ENCODE peak calls at places on chromosomes 2 and 18, in eight cellular contexts. Y, T, A, E, B, D, G and Q are unnamed samples.

GRCh38 chr2:127950264-127950663 is 64.5 kb upstream of the AMMECR1L start:
- DNase-seq in E (no peak), B (no peak), A (no peak), T (no peak), D (no peak), G (no peak), Y (no peak), Q (no peak)

GRCh38 chr2:75634945-75635344 is 11.6 kb upstream of the MRPL19 start:
- DNase-seq in B (no peak), Y (no peak), D (no peak), G (no peak), E (no peak), A (no peak), T (no peak), Q (no peak)

GRCh38 chr2:226835420-226835795 is 446 bp upstream of the RHBDD1 start:
- DNase-seq in D (peak; percentile 29), B (no peak), Y (no peak), G (peak; percentile 71), T (no peak), E (no peak), A (no peak), Q (peak; percentile 80)

GRCh38 chr2:222751821-222752719 is 80.6 kb downstream of the MOGAT1 start:
- DNase-seq in B (no peak), T (no peak), G (no peak), Y (no peak), E (no peak), A (no peak), D (no peak), Q (no peak)

GRCh38 chr2:26724004-26724750 is 31.7 kb downstream of the KCNK3 start:
- DNase-seq in G (peak; percentile 90), Y (no peak), B (peak; percentile 81), T (no peak), E (peak; percentile 85), A (peak; percentile 92), D (peak; percentile 80), Q (peak; percentile 22)

GRCh38 chr2:69026026-69026425 is 13.0 kb downstream of the ANTXR1 start:
- DNase-seq in Y (no peak), D (peak; percentile 46), B (no peak), A (no peak), T (no peak), E (no peak), G (no peak), Q (no peak)

GRCh38 chr2:201933792-201934229 is 99.8 kb upstream of the FZD7 start:
- DNase-seq in A (no peak), G (no peak), B (peak; percentile 65), T (no peak), E (no peak), Y (no peak), D (no peak), Q (no peak)

GRCh38 chr2:69180227-69180626 is 167.2 kb downstream of the ANTXR1 start:
- DNase-seq in A (no peak), E (no peak), Y (no peak), D (no peak), G (no peak), B (no peak), T (no peak), Q (no peak)

DNA sequence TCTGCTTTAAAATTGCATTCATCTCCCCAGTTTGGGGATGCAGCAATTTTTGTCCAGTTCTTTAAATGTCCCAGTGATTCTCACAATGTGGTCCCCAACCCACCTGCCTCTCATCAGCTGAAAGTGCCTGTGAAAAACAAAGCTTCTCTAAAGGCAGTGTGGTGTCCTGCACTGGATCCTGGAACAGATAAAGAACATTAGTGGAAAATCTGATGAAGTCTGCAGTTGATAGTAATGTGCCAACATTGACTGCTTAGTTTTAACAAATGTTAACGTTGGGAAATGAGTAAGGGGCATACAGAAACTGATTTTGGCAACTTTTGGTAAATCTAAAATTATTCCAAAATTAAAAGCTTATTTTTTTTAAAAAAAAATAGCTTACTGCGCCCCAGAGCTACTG is 9.3 kb downstream of the FZD5 start:
- DNase-seq in E (no peak), T (no peak), G (no peak), D (no peak), Y (no peak), B (no peak), A (no peak), Q (no peak)
- H3K27ac ChIP-seq in E (no peak overlapping the region), T (no peak overlapping the region), G (no peak overlapping the region), D (no peak overlapping the region), Y (no peak overlapping the region), B (no peak overlapping the region), A (no peak overlapping the region), Q (no peak overlapping the region)

DNA sequence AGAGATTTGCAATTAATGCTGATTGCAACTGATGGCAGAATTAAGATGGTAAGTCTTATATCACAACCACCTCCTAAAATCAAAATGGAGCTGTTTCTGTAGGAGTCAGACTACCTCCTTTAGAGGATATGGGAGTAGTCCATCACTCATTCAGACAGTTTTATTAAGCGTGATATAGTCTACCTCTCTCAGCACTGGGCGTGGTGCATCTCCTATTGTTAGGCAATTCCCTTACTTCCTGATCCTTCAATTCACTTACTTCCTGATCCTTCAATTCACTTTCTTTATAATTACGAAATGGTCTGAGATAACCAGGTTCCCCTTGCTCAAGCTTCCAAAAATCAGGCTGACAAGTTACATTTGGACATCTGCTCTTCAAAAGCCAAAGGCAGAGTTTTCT is 31.9 kb downstream of the ATP8B1 start:
- DNase-seq in T (no peak), A (no peak), G (no peak), B (no peak), E (no peak), Y (no peak), D (no peak), Q (no peak)
- H3K27ac ChIP-seq in T (no peak overlapping the region), A (peak overlapping the region; percentile 16), G (no peak overlapping the region), B (peak overlapping the region; percentile 66), E (peak overlapping the region; percentile 3), Y (peak overlapping the region; percentile 81), D (no peak overlapping the region), Q (no peak overlapping the region)

GRCh38 chr2:33484042-33484621 is 7.7 kb downstream of the RASGRP3 start:
- DNase-seq in A (no peak), B (no peak), Y (no peak), D (peak; percentile 32), T (no peak), E (no peak), G (no peak), Q (no peak)
- H3K27ac ChIP-seq in A (peak overlapping the region; percentile 32), B (peak overlapping the region; percentile 96), Y (no peak overlapping the region), D (no peak overlapping the region), T (no peak overlapping the region), E (no peak overlapping the region), G (no peak overlapping the region), Q (no peak overlapping the region)

GRCh38 chr2:235295831-235296230 is 198.0 kb upstream of the AGAP1 start:
- DNase-seq in Y (no peak), E (no peak), T (no peak), B (no peak), G (no peak), D (no peak), A (no peak), Q (no peak)

GRCh38 chr2:235287369-235287722 is 206.5 kb upstream of the AGAP1 start:
- DNase-seq in B (no peak), A (no peak), G (no peak), T (no peak), Y (no peak), E (no peak), D (peak; percentile 10), Q (peak; percentile 31)

GRCh38 chr2:235291464-235291863 is 202.4 kb upstream of the AGAP1 start:
- DNase-seq in D (no peak), T (no peak), E (no peak), B (no peak), G (no peak), Y (no peak), A (no peak), Q (no peak)

DNA sequence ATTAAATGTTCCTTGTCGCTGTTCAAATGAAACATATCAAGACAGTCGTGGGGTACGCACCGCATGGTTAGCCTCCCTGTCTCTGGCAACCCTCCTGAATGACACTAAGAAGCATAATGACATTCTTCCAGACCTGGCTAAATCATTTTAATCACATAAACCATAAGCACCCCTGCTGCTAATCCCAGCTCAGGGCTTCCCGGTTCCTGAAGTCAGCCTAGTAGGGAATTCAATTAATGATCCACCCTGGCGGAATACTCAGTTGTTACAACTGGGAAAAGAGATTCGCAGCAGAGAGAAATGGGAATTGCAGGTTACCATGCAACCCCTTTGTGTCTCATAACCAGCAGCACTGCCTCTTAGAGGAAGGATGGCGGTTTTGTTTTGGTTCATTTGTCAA is 200.8 kb upstream of the AGAP1 start:
- DNase-seq in A (no peak), T (no peak), D (no peak), Y (no peak), B (no peak), E (no peak), G (no peak), Q (no peak)
- H3K27ac ChIP-seq in A (no peak overlapping the region), T (no peak overlapping the region), D (no peak overlapping the region), Y (no peak overlapping the region), B (no peak overlapping the region), E (no peak overlapping the region), G (no peak overlapping the region), Q (no peak overlapping the region)

GRCh38 chr18:12372406-12372805 is 4.6 kb downstream of the AFG3L2 start:
- DNase-seq in G (no peak), Y (no peak), T (no peak), D (no peak), E (no peak), B (no peak), A (no peak), Q (no peak)

GRCh38 chr18:12371590-12371989 is 5.4 kb downstream of the AFG3L2 start:
- DNase-seq in Y (no peak), T (no peak), G (no peak), E (no peak), D (no peak), A (no peak), B (no peak), Q (no peak)

GRCh38 chr18:12374398-12374797 is 2.6 kb downstream of the AFG3L2 start:
- DNase-seq in G (no peak), T (no peak), B (no peak), D (no peak), Y (no peak), A (no peak), E (no peak), Q (no peak)

GRCh38 chr18:12373771-12374116 is 3.3 kb downstream of the AFG3L2 start:
- DNase-seq in D (no peak), B (no peak), A (no peak), E (no peak), G (no peak), Y (no peak), T (no peak), Q (no peak)

DNA sequence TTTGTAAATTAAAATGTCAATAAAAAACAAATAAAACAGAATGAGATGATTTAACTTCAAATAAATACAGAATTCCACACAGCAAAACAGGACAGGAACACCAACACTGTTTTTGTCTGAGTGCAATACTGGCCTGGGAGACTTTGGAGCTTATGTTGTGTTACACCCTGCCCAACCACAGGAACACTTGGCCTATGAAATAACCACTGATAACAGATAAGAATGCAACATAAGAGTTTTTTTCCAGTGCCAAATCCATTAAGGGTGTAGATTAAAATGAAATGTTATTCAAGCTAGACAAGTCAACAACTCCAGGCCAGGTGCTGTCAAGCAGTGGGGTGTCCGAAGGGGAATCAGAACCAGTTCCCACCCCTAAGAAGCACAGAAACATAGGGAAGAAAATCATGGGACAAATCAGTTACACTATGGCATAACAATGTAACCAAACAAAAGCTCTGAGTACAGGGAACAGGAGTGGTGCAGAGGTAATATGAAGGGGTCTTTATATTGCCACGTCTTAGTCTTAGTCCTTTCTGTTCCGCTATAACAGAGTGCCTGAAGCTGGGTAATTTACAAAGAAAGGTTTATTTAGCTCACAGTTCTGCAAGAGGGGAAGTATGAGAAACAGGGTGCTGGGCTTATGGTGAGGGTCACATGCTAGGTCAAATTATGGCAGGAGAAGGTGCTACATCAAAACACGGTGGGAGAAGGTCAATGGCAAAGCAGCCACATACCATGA is 3.8 kb downstream of the AFG3L2 start:
- DNase-seq in D (no peak), A (no peak), E (no peak), T (no peak), B (no peak), Y (no peak), G (no peak), Q (no peak)
- H3K27ac ChIP-seq in D (no peak overlapping the region), A (no peak overlapping the region), E (no peak overlapping the region), T (no peak overlapping the region), B (no peak overlapping the region), Y (peak overlapping the region; percentile 28), G (no peak overlapping the region), Q (no peak overlapping the region)